ENCODE peak calls at places on chromosomes 1 and 21, in nine cellular contexts. S is H9, R is heart right ventricle, L is left ventricle myocardium inferior, F is cardiac muscle cell, T is aorta, Y is lung, A is psoas muscle, N is thyroid gland. I is an unnamed sample. For H3K4me1, the result is how much of the 10 kb centered on the place peaks cover.

GRCh38 chr1:167819849-167820683 is 93.9 kb downstream of the ADCY10 start:
- DNase-seq in T (peak), F (peak), A (peak), L (peak), R (peak), Y (peak), N (peak), S (peak), I (peak)

GRCh38 chr1:200837931-200838571 is 34.7 kb upstream of the GPR25 start:
- DNase-seq in F (peak), T (no peak), R (no peak), Y (no peak), S (no peak), L (no peak), N (no peak), A (no peak), I (no peak)

GRCh38 chr1:18948048-18948912 is 8.2 kb downstream of the IFFO2 start:
- DNase-seq in T (peak), A (no peak), Y (no peak), L (no peak), F (peak), N (no peak), R (no peak), S (no peak), I (peak)

GRCh38 chr1:39707506-39707905 is 16.3 kb upstream of the HPCAL4 start:
- DNase-seq in S (no peak), L (no peak), Y (no peak), F (no peak), T (no peak), A (no peak), N (no peak), R (no peak), I (no peak)

GRCh38 chr1:160916666-160917065 is 31.7 kb upstream of the ITLN1 start:
- DNase-seq in Y (no peak), N (no peak), S (no peak), L (no peak), R (no peak), T (no peak), A (no peak), F (peak), I (no peak)

GRCh38 chr1:59415876-59416275 is 119.0 kb downstream of the FGGY start:
- DNase-seq in A (no peak), S (no peak), N (no peak), F (no peak), R (no peak), L (no peak), T (no peak), Y (no peak), I (no peak)

GRCh38 chr1:236654957-236655356 is 31.3 kb upstream of the ACTN2 start:
- DNase-seq in R (no peak), F (peak), Y (no peak), A (no peak), T (no peak), N (no peak), L (no peak), S (no peak), I (no peak)

GRCh38 chr1:157089789-157090188 is 9.8 kb downstream of the ETV3L start:
- DNase-seq in A (no peak), R (no peak), T (no peak), S (no peak), Y (no peak), N (no peak), F (no peak), L (no peak), I (no peak)

GRCh38 chr1:6271001-6271400 is 10.1 kb upstream of the GPR153 start:
- DNase-seq in R (no peak), A (no peak), T (no peak), F (no peak), S (no peak), L (no peak), Y (no peak), N (no peak), I (no peak)

GRCh38 chr1:176656257-176656995 is 193.5 kb downstream of the PAPPA2 start:
- DNase-seq in Y (no peak), R (peak), T (no peak), L (no peak), F (peak), S (no peak), N (no peak), A (no peak), I (no peak)

GRCh38 chr1:10734900-10735602 is 61.4 kb downstream of the CASZ1 start:
- DNase-seq in L (peak), A (no peak), F (no peak), N (peak), S (no peak), Y (no peak), R (no peak), T (no peak), I (no peak)

GRCh38 chr21:41100826-41101550 is 67.0 kb upstream of the BACE2 start:
- DNase-seq in Y (no peak), N (no peak), S (no peak), F (no peak), A (no peak), R (no peak), T (no peak), L (no peak), I (no peak)

GRCh38 chr21:44873356-44874239 is at the start of gene PTTG1IP:
- DNase-seq in S (peak), L (peak), N (peak), A (peak), F (peak), Y (peak), R (peak), T (peak), I (peak)
- H3K4me1 ChIP-seq in S (under half), L (half or more), N (half or more), A (under half), F (under half), Y (under half), R (half or more), T (under half), I (under half)

GRCh38 chr1:26315874-26316850 is 1.6 kb upstream of the CD52 start:
- DNase-seq in F (no peak), N (no peak), S (no peak), L (no peak), A (no peak), Y (no peak), T (no peak), R (no peak), I (no peak)
- H3K27ac ChIP-seq in F (no peak), N (no peak), S (no peak), L (no peak), A (no peak), Y (no peak), T (no peak), R (no peak), I (peak)

DNA sequence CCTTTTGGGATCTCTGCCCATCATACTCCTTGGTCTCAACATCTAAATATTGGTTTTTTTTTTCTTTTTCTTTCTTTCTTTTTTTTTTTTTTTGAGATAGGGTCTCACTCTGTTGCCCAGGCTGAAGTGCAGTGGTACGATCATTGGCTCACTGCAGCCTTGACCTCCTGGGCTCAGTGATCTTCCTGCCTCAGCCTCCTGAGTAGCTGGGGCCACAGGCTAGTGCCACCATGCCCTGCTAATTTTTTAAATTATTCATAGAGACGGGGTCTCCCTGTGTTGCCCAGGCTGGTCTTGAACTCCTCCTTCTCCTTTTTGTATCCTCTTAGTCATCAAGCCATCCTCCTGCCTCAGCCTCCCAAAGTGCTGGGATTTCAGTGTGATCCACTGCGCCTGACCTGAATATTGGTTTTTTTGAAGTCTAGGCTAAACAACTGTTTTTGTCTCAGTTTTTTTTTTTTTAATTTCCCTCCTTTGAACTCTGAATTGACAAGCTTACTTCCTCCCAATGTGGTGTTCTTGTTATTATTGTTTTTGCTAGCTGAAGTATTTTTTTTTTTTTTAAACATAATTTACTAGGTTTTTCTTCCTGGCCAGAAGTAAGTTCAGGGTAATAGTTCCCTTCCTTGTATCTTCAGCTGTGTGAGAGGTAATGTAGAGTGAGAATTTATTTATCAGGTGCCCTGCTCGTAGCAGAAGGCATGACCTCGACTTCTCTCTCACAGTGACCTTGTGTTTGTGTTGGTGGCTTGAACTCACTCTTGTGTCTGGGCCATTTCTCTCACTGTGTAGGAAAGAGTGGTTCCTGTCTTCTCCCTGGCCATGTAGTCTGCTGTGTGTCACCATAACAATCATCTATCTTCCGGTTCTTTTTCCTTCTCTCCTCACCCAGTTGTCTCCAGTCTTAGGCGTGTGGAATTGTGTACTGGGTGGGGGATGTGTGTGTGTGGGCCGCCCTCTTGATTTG is 31.1 kb downstream of the MAPKAPK2 start:
- DNase-seq in S (no peak), L (no peak), N (no peak), A (no peak), T (no peak), R (no peak), Y (no peak), F (no peak), I (no peak)
- H3K4me1 ChIP-seq in S (under half), L (half or more), N (under half), A (half or more), T (under half), R (half or more), Y (under half), F (half or more), I (half or more)

GRCh38 chr1:89762801-89763648 is 57.8 kb upstream of the LRRC8D start:
- DNase-seq in A (peak), T (peak), L (peak), F (peak), N (peak), R (peak), Y (peak), S (peak), I (peak)
- H3K27ac ChIP-seq in A (peak), T (no peak), L (peak), F (no peak), N (peak), R (peak), Y (no peak), S (no peak), I (peak)

GRCh38 chr1:209176866-209177430 is 406.6 kb upstream of the CAMK1G start:
- DNase-seq in T (no peak), L (no peak), S (no peak), R (no peak), A (no peak), F (no peak), Y (no peak), N (no peak), I (no peak)
- H3K4me1 ChIP-seq in T (under half), L (under half), S (under half), R (under half), A (under half), F (under half), Y (under half), N (under half), I (under half)

GRCh38 chr1:94623560-94624148 is 82.1 kb upstream of the F3 start:
- DNase-seq in Y (no peak), T (no peak), L (no peak), S (no peak), R (no peak), A (no peak), F (peak), N (no peak), I (no peak)
- H3K27ac ChIP-seq in Y (no peak), T (no peak), L (no peak), S (no peak), R (no peak), A (no peak), F (no peak), N (no peak), I (no peak)

GRCh38 chr1:13478687-13479086 is 35.1 kb downstream of the LRRC38 start:
- DNase-seq in S (no peak), A (no peak), R (no peak), L (no peak), N (no peak), F (no peak), T (no peak), Y (no peak), I (no peak)
- H3K4me1 ChIP-seq in S (under half), A (under half), R (under half), L (under half), N (under half), F (under half), T (under half), Y (under half), I (under half)

GRCh38 chr1:54378884-54379445 is 27.2 kb downstream of the SSBP3 start:
- DNase-seq in T (no peak), L (no peak), N (no peak), A (no peak), Y (no peak), F (no peak), R (no peak), S (no peak), I (no peak)
- H3K27ac ChIP-seq in T (no peak), L (peak), N (no peak), A (no peak), Y (peak), F (peak), R (peak), S (peak), I (peak)

DNA sequence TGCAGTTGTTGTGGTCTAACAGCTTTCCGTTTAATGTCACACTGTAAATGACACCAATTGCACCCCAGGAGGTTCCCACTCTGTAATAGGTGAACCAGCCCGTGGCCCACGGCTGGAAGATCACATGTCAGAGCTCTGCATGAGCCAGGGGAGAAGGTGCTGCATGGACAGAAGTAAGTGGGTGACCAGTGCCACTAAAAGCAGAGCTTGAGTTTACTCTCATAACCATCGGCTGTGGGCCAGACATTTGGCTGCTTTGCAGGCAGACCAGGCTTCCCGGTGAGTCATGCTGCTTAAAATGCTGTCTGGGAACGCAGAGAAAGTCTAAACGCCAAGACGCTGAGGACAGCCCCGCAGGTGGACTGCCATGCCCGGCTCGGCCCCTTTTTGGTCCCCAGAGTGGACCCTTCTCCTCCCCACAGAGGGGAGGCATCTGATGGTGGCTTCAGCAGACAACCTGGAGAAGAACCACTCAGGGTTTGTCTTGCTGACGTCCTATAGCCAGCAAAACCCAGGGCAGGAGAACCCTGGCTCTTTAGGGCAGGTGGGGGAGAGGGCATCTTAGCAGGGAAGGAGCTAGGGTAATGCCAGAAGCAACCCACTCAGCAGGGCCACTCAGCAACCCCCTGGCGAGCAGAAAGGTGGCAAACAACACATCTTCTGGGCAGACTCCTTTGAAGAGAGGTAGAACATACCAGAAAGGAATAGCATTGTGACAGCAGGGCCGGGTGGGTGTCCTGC is 7.3 kb downstream of the KIAA2013 start:
- DNase-seq in F (peak), S (no peak), R (peak), N (no peak), L (peak), T (peak), A (peak), Y (no peak), I (no peak)
- H3K4me1 ChIP-seq in F (under half), S (under half), R (half or more), N (under half), L (half or more), T (under half), A (under half), Y (under half), I (under half)